ENCODE peak calls at places on chromosomes 6 and 20, in eight cellular contexts. O is mucosa of descending colon, G is Panc1, F is endodermal cell, K is ovary, E is stomach, J is right atrium auricular region, P is ascending aorta. R is an unnamed sample. For H3K4me1, the result is how much of the 10 kb centered on the place peaks cover.

GRCh38 chr20:5871720-5872410 is 78.5 kb downstream of the TRMT6 start:
- DNase-seq in O (no peak), G (no peak), F (peak), K (no peak), E (no peak), J (no peak), P (no peak), R (no peak)

GRCh38 chr20:58889334-58890072 is 37.0 kb downstream of the GNAS start:
- DNase-seq in O (no peak), G (no peak), F (no peak), K (no peak), E (no peak), J (no peak), P (no peak), R (no peak)

GRCh38 chr6:19478273-19478672 is 358.9 kb upstream of the ID4 start:
- DNase-seq in O (no peak), G (no peak), F (no peak), K (no peak), E (no peak), J (no peak), P (no peak), R (no peak)

GRCh38 chr20:25273046-25273445 is 25.2 kb downstream of the PYGB start:
- DNase-seq in O (no peak), G (no peak), F (no peak), K (peak), E (peak), J (no peak), P (no peak), R (no peak)

GRCh38 chr20:24986436-24987015 is 6.0 kb downstream of the APMAP start:
- DNase-seq in O (no peak), G (no peak), F (peak), K (no peak), E (no peak), J (peak), P (no peak), R (no peak)

GRCh38 chr6:77462359-77463307 is 658 bp downstream of the HTR1B start:
- DNase-seq in O (no peak), G (no peak), F (peak), K (no peak), E (peak), J (no peak), P (no peak), R (no peak)

GRCh38 chr6:57252137-57252536 is 30.0 kb upstream of the RAB23 start:
- DNase-seq in O (no peak), G (no peak), F (no peak), K (no peak), E (no peak), J (no peak), P (no peak), R (no peak)

GRCh38 chr6:45310118-45310788 is 17.9 kb upstream of the RUNX2 start:
- DNase-seq in O (no peak), G (no peak), F (peak), K (no peak), E (no peak), J (no peak), P (no peak), R (no peak)

GRCh38 chr6:139109558-139109957 is 25.3 kb upstream of the HECA start:
- DNase-seq in O (peak), G (peak), F (peak), K (no peak), E (no peak), J (no peak), P (no peak), R (no peak)

GRCh38 chr6:89372506-89372901 is 20.0 kb upstream of the UBE2J1 start:
- DNase-seq in O (no peak), G (no peak), F (no peak), K (no peak), E (no peak), J (no peak), P (no peak), R (no peak)

GRCh38 chr6:40732878-40733277 is 145.7 kb upstream of the LRFN2 start:
- DNase-seq in O (no peak), G (no peak), F (no peak), K (no peak), E (no peak), J (no peak), P (no peak), R (no peak)

GRCh38 chr6:83265384-83265783 is 72.2 kb downstream of the RWDD2A start:
- DNase-seq in O (no peak), G (no peak), F (no peak), K (no peak), E (no peak), J (no peak), P (no peak), R (no peak)

GRCh38 chr6:55980627-55981211 is 105.3 kb upstream of the BMP5 start:
- DNase-seq in O (peak), G (peak), F (peak), K (peak), E (no peak), J (no peak), P (no peak), R (no peak)

GRCh38 chr6:72940265-72940664 is 285.0 kb downstream of the KHDC1L start:
- DNase-seq in O (no peak), G (no peak), F (no peak), K (no peak), E (no peak), J (no peak), P (no peak), R (no peak)

GRCh38 chr20:17651761-17652388 is 30.2 kb downstream of the RRBP1 start:
- DNase-seq in O (no peak), G (no peak), F (no peak), K (no peak), E (peak), J (no peak), P (no peak), R (no peak)

GRCh38 chr20:53883098-53883762 is 187.2 kb downstream of the BCAS1 start:
- DNase-seq in O (no peak), G (no peak), F (no peak), K (no peak), E (no peak), J (no peak), P (no peak), R (no peak)

GRCh38 chr6:34514593-34515472 is 41.3 kb downstream of the SPDEF start:
- DNase-seq in O (no peak), G (no peak), F (peak), K (peak), E (no peak), J (no peak), P (no peak), R (no peak)

GRCh38 chr6:130132286-130132701 is 90.5 kb downstream of the SAMD3 start:
- DNase-seq in O (peak), G (no peak), F (no peak), K (no peak), E (no peak), J (no peak), P (no peak), R (no peak)

GRCh38 chr6:163249651-163250101 is 164.8 kb upstream of the QKI start:
- DNase-seq in O (peak), G (no peak), F (no peak), K (no peak), E (no peak), J (no peak), P (no peak), R (no peak)

GRCh38 chr6:120272038-120272437 is 922.5 kb upstream of the MAN1A1 start:
- DNase-seq in O (no peak), G (no peak), F (no peak), K (no peak), E (no peak), J (no peak), P (no peak), R (no peak)

GRCh38 chr20:46022411-46023147 is 6.4 kb upstream of the SLC12A5 start:
- DNase-seq in O (peak), G (no peak), F (peak), K (peak), E (peak), J (no peak), P (no peak), R (no peak)

GRCh38 chr20:35333606-35334005 is 41.4 kb upstream of the FAM83C start:
- DNase-seq in O (no peak), G (no peak), F (no peak), K (no peak), E (no peak), J (no peak), P (no peak), R (no peak)
- H3K4me3 ChIP-seq in O (no peak), G (no peak), F (no peak), K (no peak), E (no peak), J (no peak), P (no peak), R (no peak)

DNA sequence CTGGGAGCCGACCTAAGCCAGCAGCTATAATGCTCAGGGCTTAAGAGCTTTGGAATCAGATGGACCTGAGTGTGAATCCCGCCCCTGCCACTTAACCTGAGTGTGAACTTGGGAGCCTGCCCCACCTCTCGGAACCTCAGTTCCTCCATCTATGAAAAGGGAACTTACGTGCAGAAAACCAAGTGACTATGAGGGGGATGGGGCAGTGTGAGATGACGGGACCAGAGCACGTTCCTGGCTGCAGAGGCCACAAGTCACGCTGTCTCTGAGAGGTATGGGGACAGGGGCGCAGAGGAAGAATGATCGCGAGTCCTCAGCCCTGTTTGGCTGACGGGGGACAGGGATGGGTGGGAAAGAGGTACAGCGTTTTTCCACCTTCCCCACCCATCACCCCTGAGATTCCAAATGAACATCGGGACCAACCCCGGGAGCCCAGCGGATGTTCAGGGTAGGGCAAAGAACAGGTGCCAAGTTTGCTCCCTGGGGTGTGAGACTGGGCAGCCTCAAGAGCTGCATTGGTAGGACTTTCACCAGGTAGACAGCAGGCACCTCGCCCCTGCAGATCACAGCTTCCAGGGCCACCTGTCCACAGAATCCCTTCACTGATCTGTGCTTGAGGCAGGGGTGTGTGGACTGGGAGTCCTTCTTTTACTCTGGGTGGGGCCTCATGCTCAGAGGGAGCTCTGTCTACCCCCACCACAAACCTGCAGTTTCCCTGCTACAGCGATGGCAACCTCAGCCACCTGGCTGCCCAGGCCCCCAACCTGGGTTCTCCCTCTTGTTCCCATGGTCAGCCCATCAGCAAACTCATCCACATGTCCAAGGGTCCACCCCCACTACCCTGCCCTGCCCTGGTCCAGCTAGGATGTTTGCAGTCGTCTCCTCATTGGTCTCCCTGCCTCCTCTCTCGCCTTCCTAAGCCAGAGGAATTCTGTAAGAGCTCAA is 85.8 kb downstream of the CEBPB start:
- DNase-seq in O (no peak), G (no peak), F (no peak), K (no peak), E (no peak), J (no peak), P (no peak), R (no peak)
- H3K4me1 ChIP-seq in O (under half), G (under half), F (under half), K (under half), E (under half), J (under half), P (under half), R (under half)

GRCh38 chr6:28808383-28808782 is 115.4 kb downstream of the TRIM27 start:
- DNase-seq in O (no peak), G (no peak), F (no peak), K (no peak), E (no peak), J (no peak), P (no peak), R (no peak)
- H3K4me3 ChIP-seq in O (no peak), G (peak), F (peak), K (no peak), E (no peak), J (no peak), P (no peak), R (no peak)

DNA sequence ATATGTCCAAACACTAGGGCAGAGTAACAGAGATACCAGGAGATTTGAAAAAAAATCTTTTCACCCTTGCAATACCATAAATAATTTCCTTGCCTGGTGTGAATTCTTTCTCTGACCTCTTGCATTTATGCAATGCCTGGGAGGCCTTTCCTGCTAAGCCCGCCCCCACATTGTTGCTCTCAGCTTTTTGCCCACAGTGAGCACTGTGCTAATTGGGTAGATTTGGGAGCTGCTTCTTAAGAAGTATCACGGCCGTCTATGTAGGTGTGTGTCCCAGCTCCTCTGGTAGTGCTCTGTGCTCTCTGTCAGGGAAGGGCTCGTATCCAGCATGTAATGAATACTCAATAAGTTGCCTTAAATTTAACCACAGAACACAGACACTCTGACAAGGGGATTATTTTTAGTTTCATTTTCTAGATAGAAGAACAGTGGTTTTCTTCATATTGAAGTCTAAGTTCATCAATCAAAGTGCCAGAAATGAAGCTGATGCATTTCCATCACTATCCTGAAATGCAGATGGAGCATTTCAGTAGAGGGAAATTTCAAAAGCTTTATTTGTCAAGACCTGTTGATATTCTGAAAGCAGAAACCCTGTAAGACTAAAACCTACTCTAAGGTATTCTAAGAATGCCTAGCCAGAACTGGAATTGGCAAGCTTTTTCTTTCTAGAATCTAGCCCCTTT is 54.5 kb upstream of the CEP85L start:
- DNase-seq in O (peak), G (no peak), F (peak), K (no peak), E (no peak), J (no peak), P (no peak), R (no peak)
- H3K4me1 ChIP-seq in O (under half), G (under half), F (under half), K (under half), E (half or more), J (under half), P (under half), R (under half)